ENCODE peak calls at places on chromosome 1, in seven cellular contexts. V, T, E, A, Q, K and U are unnamed samples.

GRCh38 chr1:22527555-22528296 is 35.6 kb upstream of the EPHA8 start:
- DNase-seq in V (no peak), T (no peak), E (no peak), A (no peak), Q (peak; percentile 82), K (no peak), U (no peak)

GRCh38 chr1:204545202-204545601 is 29.0 kb downstream of the MDM4 start:
- DNase-seq in V (no peak), T (no peak), E (no peak), A (no peak), Q (no peak), K (no peak), U (no peak)

GRCh38 chr1:58699011-58699762 is 675 bp downstream of the MYSM1 start:
- DNase-seq in V (no peak), T (no peak), E (no peak), A (no peak), Q (peak; percentile 25), K (no peak), U (no peak)

GRCh38 chr1:236516929-236517704 is 6.7 kb upstream of the LGALS8 start:
- DNase-seq in V (no peak), T (no peak), E (no peak), A (no peak), Q (peak; percentile 20), K (no peak), U (no peak)

GRCh38 chr1:65804584-65804983 is 11.9 kb downstream of the PDE4B start:
- DNase-seq in V (no peak), T (no peak), E (no peak), A (no peak), Q (no peak), K (no peak), U (no peak)

GRCh38 chr1:153565529-153566374 is at the start of gene S100A2:
- DNase-seq in V (peak; percentile 42), T (peak; percentile 94), E (peak; percentile 77), A (no peak), Q (no peak), K (no peak), U (no peak)

GRCh38 chr1:41622402-41622801 is 137.9 kb upstream of the EDN2 start:
- DNase-seq in V (no peak), T (no peak), E (no peak), A (no peak), Q (no peak), K (no peak), U (no peak)

GRCh38 chr1:90707363-90707710 is 9.8 kb downstream of the BARHL2 start:
- DNase-seq in V (no peak), T (peak; percentile 42), E (no peak), A (no peak), Q (no peak), K (no peak), U (no peak)

GRCh38 chr1:204149635-204150565 is 1.9 kb downstream of the ETNK2 start:
- DNase-seq in V (no peak), T (no peak), E (peak; percentile 59), A (no peak), Q (no peak), K (no peak), U (no peak)

GRCh38 chr1:202964755-202965440 is 2.2 kb downstream of the CYB5R1 start:
- DNase-seq in V (no peak), T (no peak), E (no peak), A (peak; percentile 84), Q (peak; percentile 99), K (no peak), U (no peak)

GRCh38 chr1:36203554-36204346 is 20.5 kb upstream of the THRAP3 start:
- DNase-seq in V (no peak), T (no peak), E (peak; percentile 24), A (no peak), Q (peak; percentile 67), K (no peak), U (peak; percentile 27)

GRCh38 chr1:218384576-218384975 is 39.4 kb downstream of the TGFB2 start:
- DNase-seq in V (no peak), T (peak; percentile 88), E (no peak), A (no peak), Q (peak; percentile 42), K (no peak), U (no peak)

GRCh38 chr1:109718495-109718894 is 6.4 kb downstream of the GSTM5 start:
- DNase-seq in V (no peak), T (peak; percentile 44), E (no peak), A (no peak), Q (peak; percentile 3), K (no peak), U (no peak)

GRCh38 chr1:119359730-119360129 is 8.9 kb upstream of the HAO2 start:
- DNase-seq in V (no peak), T (no peak), E (no peak), A (no peak), Q (no peak), K (no peak), U (no peak)

GRCh38 chr1:248804771-248805681 is 20.7 kb downstream of the SH3BP5L start:
- DNase-seq in V (no peak), T (no peak), E (no peak), A (no peak), Q (no peak), K (no peak), U (no peak)

GRCh38 chr1:161473363-161473762 is 31.9 kb upstream of the FCGR2A start:
- DNase-seq in V (no peak), T (peak; percentile 44), E (no peak), A (no peak), Q (peak; percentile 16), K (no peak), U (no peak)

GRCh38 chr1:38950553-38950952 is 8.9 kb upstream of the RHBDL2 start:
- DNase-seq in V (no peak), T (no peak), E (no peak), A (no peak), Q (no peak), K (no peak), U (no peak)

GRCh38 chr1:221712776-221713431 is 29.0 kb downstream of the DUSP10 start:
- DNase-seq in V (peak; percentile 60), T (no peak), E (no peak), A (no peak), Q (no peak), K (no peak), U (no peak)

GRCh38 chr1:234170622-234171021 is 202.6 kb upstream of the COA6 start:
- DNase-seq in V (no peak), T (no peak), E (no peak), A (no peak), Q (no peak), K (no peak), U (no peak)